ENCODE peak calls at places on chromosomes 5 and 9, in nine cellular contexts. Z is H9, N is endothelial cell of umbilical vein, J is small intestine, B is hepatocyte, I is left ventricle myocardium inferior, L is thyroid gland, V is substantia nigra, E is brain microvascular endothelial cell. S is an unnamed sample.

GRCh38 chr5:80083115-80083890 is 48.2 kb downstream of the THBS4 start:
- DNase-seq in Z (peak; percentile 42), N (peak; percentile 64), J (peak; percentile 48), B (peak; percentile 82), I (no peak), L (peak; percentile 14), V (no peak), E (peak; percentile 31), S (peak; percentile 8)

GRCh38 chr5:28430565-28431178 is 1392.3 kb upstream of the CDH9 start:
- DNase-seq in Z (no peak), N (no peak), J (no peak), B (peak; percentile 39), I (no peak), L (no peak), V (no peak), E (peak; percentile 14), S (no peak)

GRCh38 chr5:85670417-85670816 is 947.3 kb upstream of the COX7C start:
- DNase-seq in Z (no peak), N (no peak), J (no peak), B (no peak), I (no peak), L (no peak), V (no peak), E (no peak), S (no peak)

GRCh38 chr5:172364773-172365172 is 81.2 kb upstream of the UBTD2 start:
- DNase-seq in Z (no peak), N (no peak), J (no peak), B (no peak), I (no peak), L (no peak), V (peak; percentile 47), E (no peak), S (peak; percentile 12)

GRCh38 chr5:97044057-97044456 is 98.4 kb downstream of the LIX1 start:
- DNase-seq in Z (peak; percentile 84), N (peak; percentile 66), J (peak; percentile 48), B (peak; percentile 55), I (peak; percentile 17), L (peak; percentile 60), V (peak; percentile 8), E (peak; percentile 12), S (no peak)

GRCh38 chr9:136623016-136623848 is 39.5 kb upstream of the EGFL7 start:
- DNase-seq in Z (no peak), N (no peak), J (no peak), B (no peak), I (no peak), L (no peak), V (no peak), E (no peak), S (no peak)

GRCh38 chr5:91194861-91195460 is 188.2 kb downstream of the ARRDC3 start:
- DNase-seq in Z (no peak), N (no peak), J (peak; percentile 63), B (peak; percentile 21), I (no peak), L (no peak), V (no peak), E (no peak), S (no peak)

GRCh38 chr5:122076669-122077450 is 1.2 kb downstream of the LOX start:
- DNase-seq in Z (peak; percentile 88), N (peak; percentile 88), J (peak; percentile 44), B (peak; percentile 91), I (peak; percentile 71), L (peak; percentile 88), V (peak; percentile 22), E (peak; percentile 84), S (peak; percentile 30)

GRCh38 chr9:14084867-14085266 is 229.1 kb downstream of the NFIB start:
- DNase-seq in Z (no peak), N (no peak), J (no peak), B (no peak), I (no peak), L (no peak), V (no peak), E (no peak), S (no peak)

GRCh38 chr5:150142189-150142788 is 13.4 kb downstream of the PDGFRB start:
- DNase-seq in Z (no peak), N (no peak), J (no peak), B (no peak), I (no peak), L (no peak), V (no peak), E (no peak), S (no peak)

GRCh38 chr9:33458444-33458843 is 11.1 kb upstream of the AQP3 start:
- DNase-seq in Z (no peak), N (peak; percentile 38), J (peak; percentile 83), B (peak; percentile 67), I (no peak), L (no peak), V (no peak), E (no peak), S (no peak)

GRCh38 chr5:95887977-95888376 is 65.5 kb upstream of the GLRX start:
- DNase-seq in Z (no peak), N (no peak), J (peak; percentile 33), B (peak; percentile 50), I (no peak), L (no peak), V (no peak), E (no peak), S (no peak)

GRCh38 chr5:5340206-5340729 is 82.2 kb upstream of the ICE1 start:
- DNase-seq in Z (peak; percentile 72), N (peak; percentile 5), J (peak; percentile 4), B (peak; percentile 90), I (peak; percentile 42), L (peak; percentile 11), V (no peak), E (peak; percentile 97), S (peak; percentile 7)

GRCh38 chr9:89433826-89434225 is 64.1 kb downstream of the SEMA4D start:
- DNase-seq in Z (no peak), N (no peak), J (no peak), B (no peak), I (no peak), L (no peak), V (no peak), E (peak; percentile 57), S (no peak)

GRCh38 chr5:152177626-152178349 is 227.3 kb downstream of the NMUR2 start:
- DNase-seq in Z (no peak), N (no peak), J (no peak), B (no peak), I (no peak), L (no peak), V (no peak), E (no peak), S (no peak)

GRCh38 chr5:165029471-165029870 is 1524.1 kb downstream of the MAT2B start:
- DNase-seq in Z (peak; percentile 47), N (no peak), J (no peak), B (peak; percentile 59), I (no peak), L (no peak), V (peak; percentile 2), E (no peak), S (no peak)

GRCh38 chr5:138186002-138186447 is 7.1 kb downstream of the KIF20A start:
- DNase-seq in Z (no peak), N (no peak), J (no peak), B (no peak), I (no peak), L (no peak), V (no peak), E (no peak), S (no peak)
- H3K27ac ChIP-seq in Z (no peak overlapping the region), N (no peak overlapping the region), J (no peak overlapping the region), B (no peak overlapping the region), I (no peak overlapping the region), L (no peak overlapping the region), V (no peak overlapping the region), E (no peak overlapping the region), S (no peak overlapping the region)

GRCh38 chr5:132089363-132089762 is 15.8 kb downstream of the CSF2 start:
- DNase-seq in Z (no peak), N (no peak), J (no peak), B (no peak), I (no peak), L (no peak), V (no peak), E (no peak), S (no peak)
- H3K27ac ChIP-seq in Z (no peak overlapping the region), N (no peak overlapping the region), J (no peak overlapping the region), B (no peak overlapping the region), I (no peak overlapping the region), L (no peak overlapping the region), V (no peak overlapping the region), E (no peak overlapping the region), S (no peak overlapping the region)

GRCh38 chr9:134330590-134330989 is 4.3 kb downstream of the RXRA start:
- DNase-seq in Z (no peak), N (no peak), J (no peak), B (no peak), I (peak; percentile 6), L (no peak), V (no peak), E (no peak), S (no peak)

GRCh38 chr9:134328341-134328840 is 2.1 kb downstream of the RXRA start:
- DNase-seq in Z (no peak), N (peak; percentile 34), J (peak; percentile 77), B (peak; percentile 77), I (peak; percentile 15), L (peak; percentile 61), V (no peak), E (no peak), S (no peak)

GRCh38 chr9:134329576-134329855 is 3.3 kb downstream of the RXRA start:
- DNase-seq in Z (no peak), N (no peak), J (no peak), B (no peak), I (peak; percentile 17), L (peak; percentile 29), V (no peak), E (no peak), S (no peak)

GRCh38 chr9:134328841-134329575 is 2.8 kb downstream of the RXRA start:
- DNase-seq in Z (no peak), N (no peak), J (peak; percentile 61), B (peak; percentile 73), I (peak; percentile 68), L (peak; percentile 56), V (peak; percentile 40), E (no peak), S (no peak)

DNA sequence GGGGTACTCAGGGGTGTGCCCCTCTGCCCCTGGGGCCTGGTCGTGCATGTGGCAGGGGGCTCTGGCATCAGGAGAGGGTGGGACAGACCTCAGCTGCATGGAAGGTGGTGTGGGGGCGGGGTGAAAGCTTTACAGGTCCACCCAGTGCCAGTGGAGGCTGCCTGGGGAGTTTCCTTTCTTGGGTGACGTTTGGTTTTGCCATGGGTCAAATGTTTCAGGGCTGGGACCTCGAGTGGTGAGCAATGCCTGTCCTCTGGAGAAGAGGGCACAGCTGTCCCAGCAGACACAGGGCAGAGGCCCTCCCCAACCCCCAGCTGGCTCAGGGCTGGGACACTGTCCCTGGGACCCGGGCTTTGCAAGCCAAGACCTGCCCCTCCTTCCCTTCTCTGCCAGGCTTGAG is 3.6 kb downstream of the RXRA start:
- DNase-seq in Z (no peak), N (no peak), J (peak; percentile 71), B (no peak), I (peak; percentile 28), L (peak; percentile 60), V (peak; percentile 38), E (no peak), S (no peak)
- H3K27ac ChIP-seq in Z (no peak overlapping the region), N (no peak overlapping the region), J (peak overlapping the region; percentile 96), B (peak overlapping the region; percentile 96), I (peak overlapping the region; percentile 93), L (peak overlapping the region; percentile 87), V (no peak overlapping the region), E (no peak overlapping the region), S (peak overlapping the region; percentile 68)

DNA sequence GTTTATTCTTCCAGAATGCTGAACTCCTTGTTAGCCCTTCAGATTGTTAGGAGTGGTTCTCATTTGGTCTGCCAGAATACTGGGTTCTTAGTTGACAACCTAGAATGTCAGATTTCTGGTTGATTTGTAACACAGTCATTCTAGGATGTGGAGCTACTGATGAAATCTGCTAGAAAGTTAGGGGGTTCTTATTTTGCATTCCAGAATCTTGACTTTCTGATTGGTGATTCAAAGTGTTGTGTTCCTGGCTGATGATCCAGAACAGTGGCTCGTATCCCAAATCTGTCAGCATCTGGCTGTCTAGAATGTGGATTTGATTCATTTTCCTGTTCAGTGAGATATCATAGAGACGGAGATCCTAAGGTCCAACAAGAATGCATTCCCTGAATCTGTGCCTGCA is 21.9 kb downstream of the PTGS1 start:
- DNase-seq in Z (no peak), N (no peak), J (no peak), B (no peak), I (no peak), L (no peak), V (no peak), E (no peak), S (no peak)
- H3K27ac ChIP-seq in Z (no peak overlapping the region), N (no peak overlapping the region), J (no peak overlapping the region), B (no peak overlapping the region), I (no peak overlapping the region), L (no peak overlapping the region), V (no peak overlapping the region), E (no peak overlapping the region), S (no peak overlapping the region)